ENCODE peak calls at places on chromosomes 16 and 17, in nine cellular contexts. W is AG08395; B is stimulated activated CD4-positive, alpha-beta T cell treated with anti-CD3 and anti-CD28 coated beads, TNF-alpha, amount 100 ng/mL, for 24 hours; I is NCI-H345; U is hypothalamus; C is stimulated activated CD8-positive, alpha-beta memory T cell treated with anti-CD3 and anti-CD28 coated beads, Interleukin-4, amount 100 ng/mL, for 1 hour; S is PC-3; H is MCF 10A; R is prostate gland. V is an unnamed sample.

GRCh38 chr16:19644877-19645276 is 73.2 kb downstream of the KNOP1 start:
- DNase-seq in C (no peak), I (no peak), B (no peak), U (no peak), H (no peak), R (no peak), S (no peak), W (no peak), V (no peak)

GRCh38 chr17:74373838-74374606 is 6.7 kb downstream of the GPR142 start:
- DNase-seq in C (no peak), R (no peak), I (peak), H (no peak), W (no peak), B (no peak), S (no peak), U (peak), V (peak)

GRCh38 chr17:72456026-72456569 is 335.3 kb downstream of the SOX9 start:
- DNase-seq in I (no peak), C (no peak), W (peak), S (peak), U (no peak), B (no peak), H (peak), R (no peak), V (peak)

GRCh38 chr17:81045590-81046095 is 10.7 kb downstream of the BAIAP2 start:
- DNase-seq in S (no peak), U (no peak), R (no peak), H (no peak), B (no peak), I (no peak), C (no peak), W (no peak), V (no peak)

GRCh38 chr17:41360291-41360995 is 9.2 kb downstream of the KRT33B start:
- DNase-seq in I (no peak), C (no peak), U (no peak), R (no peak), S (peak), B (no peak), H (no peak), W (peak), V (no peak)

GRCh38 chr17:6241381-6241780 is 171.2 kb downstream of the WSCD1 start:
- DNase-seq in W (no peak), U (no peak), I (no peak), S (peak), C (no peak), R (no peak), B (no peak), H (no peak), V (no peak)

GRCh38 chr17:48550313-48551205 is 5.7 kb upstream of the HOXB2 start:
- DNase-seq in H (no peak), B (no peak), U (no peak), C (no peak), R (no peak), W (no peak), S (no peak), I (peak), V (no peak)

GRCh38 chr16:53974484-53975115 is 270.6 kb downstream of the FTO start:
- DNase-seq in H (peak), W (no peak), R (no peak), B (no peak), U (no peak), I (no peak), C (no peak), S (no peak), V (no peak)

GRCh38 chr17:67602974-67603373 is 114.8 kb upstream of the NOL11 start:
- DNase-seq in I (peak), C (peak), H (peak), W (peak), R (no peak), S (peak), B (peak), U (no peak), V (peak)

GRCh38 chr16:57409870-57410585 is 5.5 kb downstream of the CCL17 start:
- DNase-seq in C (no peak), S (no peak), U (no peak), W (no peak), I (no peak), H (peak), B (no peak), R (no peak), V (no peak)

GRCh38 chr17:9905902-9906301 is 831 bp upstream of the RCVRN start:
- DNase-seq in S (peak), W (peak), R (no peak), H (peak), C (no peak), U (peak), I (no peak), B (no peak), V (peak)

GRCh38 chr16:23640669-23640958 is 496 bp downstream of the PALB2 start:
- DNase-seq in S (no peak), H (peak), W (no peak), I (no peak), B (peak), C (no peak), R (no peak), U (no peak), V (no peak)

GRCh38 chr17:29715680-29716079 is 93.0 kb upstream of the CORO6 start:
- DNase-seq in U (no peak), C (no peak), I (no peak), H (no peak), B (no peak), W (no peak), S (no peak), R (no peak), V (no peak)

GRCh38 chr16:58442547-58442946 is 50.3 kb downstream of the GINS3 start:
- DNase-seq in S (no peak), C (no peak), R (no peak), I (no peak), B (no peak), W (no peak), H (no peak), U (no peak), V (no peak)

GRCh38 chr16:2090481-2090797 is 42.7 kb downstream of the TSC2 start:
- DNase-seq in R (no peak), I (no peak), H (no peak), C (no peak), U (peak), B (no peak), W (no peak), S (no peak), V (no peak)

GRCh38 chr17:8957721-8958120 is 7.8 kb downstream of the PIK3R5 start:
- DNase-seq in C (no peak), I (no peak), W (no peak), B (no peak), R (no peak), H (no peak), U (no peak), S (no peak), V (no peak)

GRCh38 chr17:64998436-64999190 is 57.9 kb downstream of the GNA13 start:
- DNase-seq in U (no peak), S (peak), C (no peak), W (no peak), R (no peak), B (no peak), H (peak), I (no peak), V (no peak)

GRCh38 chr16:47644166-47644565 is 183.0 kb downstream of the PHKB start:
- DNase-seq in I (no peak), U (no peak), W (peak), R (no peak), B (no peak), H (peak), S (peak), C (no peak), V (no peak)

GRCh38 chr17:27651411-27652345 is 20.7 kb downstream of the LGALS9 start:
- DNase-seq in H (peak), U (peak), B (peak), C (peak), I (peak), R (peak), W (peak), S (peak), V (peak)

GRCh38 chr17:82021728-82022309 is 859 bp downstream of the CENPX start:
- DNase-seq in W (no peak), U (no peak), I (no peak), B (no peak), R (no peak), S (no peak), C (no peak), H (no peak), V (peak)

GRCh38 chr17:27593857-27594255 is 37.1 kb upstream of the LGALS9 start:
- DNase-seq in S (no peak), R (no peak), H (no peak), U (no peak), W (no peak), I (no peak), C (no peak), B (no peak), V (no peak)

GRCh38 chr17:63033142-63033541 is 67.1 kb downstream of the TANC2 start:
- DNase-seq in R (no peak), S (no peak), I (no peak), C (no peak), U (no peak), W (no peak), B (no peak), H (no peak), V (no peak)

GRCh38 chr16:85369741-85370528 is 243.2 kb upstream of the GSE1 start:
- DNase-seq in S (peak), C (peak), H (peak), I (peak), R (peak), W (peak), U (peak), B (peak), V (peak)

GRCh38 chr17:80036715-80037477 is 454 bp downstream of the CCDC40 start:
- DNase-seq in W (peak), C (no peak), B (no peak), S (peak), U (peak), I (peak), R (no peak), H (no peak), V (peak)

GRCh38 chr16:30428055-30428454 is 1.8 kb downstream of the DCTPP1 start:
- DNase-seq in B (no peak), I (no peak), W (no peak), S (no peak), R (no peak), H (no peak), U (no peak), C (no peak), V (no peak)

GRCh38 chr16:3129137-3130131 is 5.4 kb upstream of the ZNF213 start:
- DNase-seq in W (peak), H (peak), S (peak), U (peak), R (peak), I (peak), C (peak), B (peak), V (peak)

V was measured in SW480.